ENCODE peak calls at places on chromosomes 12 and 14, in five cellular contexts. N is HepG2, T is GM12878, R is H1, H is K562. L is an unnamed sample.
A peak's percentile ranks its signal among the peaks of the same experiment; 100 is the strongest.

GRCh38 chr12:76422154-76422877 is 74.1 kb upstream of the BBS10 start:
- DNase-seq in N (no peak), T (no peak), R (no peak), H (no peak), L (peak; percentile 10)

GRCh38 chr14:83441801-83442200 is 1908.1 kb upstream of the SEL1L start:
- DNase-seq in N (no peak), T (no peak), R (no peak), H (no peak), L (no peak)

GRCh38 chr12:65099182-65099581 is 21.9 kb downstream of the WIF1 start:
- DNase-seq in N (no peak), T (no peak), R (no peak), H (no peak), L (no peak)

GRCh38 chr12:113181975-113182374 is 3.3 kb downstream of the DDX54 start:
- DNase-seq in N (no peak), T (no peak), R (no peak), H (no peak), L (no peak)

GRCh38 chr12:72264548-72265175 is 7.5 kb upstream of the TRHDE start:
- DNase-seq in N (peak; percentile 19), T (no peak), R (no peak), H (peak; percentile 13), L (peak; percentile 48)

GRCh38 chr14:104302794-104303405 is 164.5 kb downstream of the KIF26A start:
- DNase-seq in N (no peak), T (no peak), R (no peak), H (no peak), L (no peak)

GRCh38 chr14:37232907-37233481 is 35.3 kb downstream of the MIPOL1 start:
- DNase-seq in N (peak; percentile 79), T (no peak), R (no peak), H (peak; percentile 33), L (peak; percentile 69)

GRCh38 chr14:43141636-43142191 is 1365.4 kb downstream of the FSCB start:
- DNase-seq in N (no peak), T (no peak), R (no peak), H (no peak), L (no peak)

GRCh38 chr12:57234571-57235011 is 5.1 kb downstream of the SHMT2 start:
- DNase-seq in N (no peak), T (no peak), R (no peak), H (no peak), L (no peak)

GRCh38 chr12:12954361-12954760 is 2.4 kb upstream of the GPRC5D start:
- DNase-seq in N (no peak), T (no peak), R (no peak), H (no peak), L (peak; percentile 55)

GRCh38 chr12:43029971-43030370 is 440.4 kb upstream of the PRICKLE1 start:
- DNase-seq in N (no peak), T (no peak), R (no peak), H (no peak), L (peak; percentile 45)

GRCh38 chr12:103771466-103771865 is 69.6 kb downstream of the NT5DC3 start:
- DNase-seq in N (peak; percentile 42), T (no peak), R (peak; percentile 38), H (peak; percentile 32), L (peak; percentile 44)

GRCh38 chr12:33944703-33945437 is 77.4 kb upstream of the ALG10 start:
- DNase-seq in N (peak; percentile 1), T (no peak), R (no peak), H (no peak), L (no peak)

GRCh38 chr12:101521136-101521535 is 46.0 kb downstream of the SPIC start:
- DNase-seq in N (no peak), T (no peak), R (no peak), H (no peak), L (no peak)

GRCh38 chr12:128803788-128804187 is 20.0 kb downstream of the SLC15A4 start:
- DNase-seq in N (no peak), T (no peak), R (no peak), H (no peak), L (no peak)

GRCh38 chr12:13431041-13431440 is 234.5 kb downstream of the EMP1 start:
- DNase-seq in N (no peak), T (no peak), R (no peak), H (no peak), L (no peak)

GRCh38 chr12:107912421-107913004 is 138.0 kb downstream of the ASCL4 start:
- DNase-seq in N (no peak), T (no peak), R (no peak), H (peak; percentile 89), L (no peak)

GRCh38 chr12:100716658-100716948 is 78.0 kb upstream of the ANO4 start:
- DNase-seq in N (no peak), T (no peak), R (no peak), H (no peak), L (no peak)

GRCh38 chr12:69240625-69240984 is 1.2 kb downstream of the CPSF6 start:
- DNase-seq in N (no peak), T (no peak), R (no peak), H (no peak), L (peak; percentile 11)

GRCh38 chr12:124537525-124538193 is 29.8 kb downstream of the NCOR2 start:
- DNase-seq in N (no peak), T (no peak), R (no peak), H (no peak), L (no peak)

GRCh38 chr14:45133683-45134050 is 614 bp downstream of the FKBP3 start:
- DNase-seq in N (no peak), T (no peak), R (no peak), H (no peak), L (no peak)

GRCh38 chr14:45135181-45135580 is 549 bp upstream of the FANCM start:
- DNase-seq in N (no peak), T (no peak), R (no peak), H (no peak), L (peak; percentile 43)

GRCh38 chr14:45140661-45141187 is 5.0 kb downstream of the FANCM start:
- DNase-seq in N (no peak), T (no peak), R (no peak), H (no peak), L (no peak)

GRCh38 chr14:45134051-45134958 is at the start of gene FKBP3:
- DNase-seq in N (peak; percentile 99), T (peak; percentile 91), R (peak; percentile 87), H (peak; percentile 92), L (peak; percentile 99)

DNA sequence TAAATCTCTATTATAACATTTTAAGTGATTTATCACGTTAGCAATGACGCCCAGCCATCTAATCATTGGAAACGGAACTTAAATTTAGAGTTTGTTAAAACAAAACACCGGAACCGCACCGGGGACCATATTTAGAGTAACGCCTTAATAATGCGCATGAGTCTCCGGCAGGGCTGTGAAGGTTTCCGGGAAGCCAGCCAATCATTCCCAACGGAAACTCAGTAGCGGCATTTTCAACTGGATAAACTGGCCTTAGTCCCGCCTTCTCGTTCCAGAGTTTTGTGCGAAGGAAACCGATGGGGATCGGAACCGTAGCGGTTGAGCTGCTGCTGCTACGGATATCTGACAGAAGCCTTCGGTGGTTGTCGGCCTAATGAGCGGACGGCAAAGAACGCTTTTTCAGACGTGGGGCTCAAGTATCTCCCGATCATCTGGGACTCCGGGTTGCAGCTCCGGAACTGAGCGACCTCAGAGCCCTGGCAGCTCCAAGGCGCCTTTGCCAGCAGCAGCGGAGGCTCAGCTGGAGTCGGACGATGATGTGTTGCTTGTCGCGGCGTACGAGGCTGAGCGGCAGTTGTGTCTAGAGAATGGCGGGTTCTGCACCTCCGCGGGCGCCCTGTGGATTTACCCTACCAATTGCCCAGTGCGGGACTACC is at the start of gene FANCM:
- DNase-seq in N (peak; percentile 95), T (peak; percentile 91), R (peak; percentile 91), H (peak; percentile 74), L (peak; percentile 98)
- TF ChIP-seq POLR2A in N (peak; percentile 74), T (peak; percentile 73), R (peak; percentile 68), H (peak; percentile 83), L (no peak)

GRCh38 chr12:96046543-96047137 is 11.3 kb upstream of the LTA4H start:
- DNase-seq in N (no peak), T (no peak), R (no peak), H (no peak), L (no peak)
- TF ChIP-seq RFX5 in N (no peak), T (no peak), R (no peak), H (no peak), L (no peak)

GRCh38 chr12:53170245-53170644 is 10.3 kb upstream of the ZNF740 start:
- DNase-seq in N (no peak), T (no peak), R (no peak), H (no peak), L (no peak)

GRCh38 chr12:53172352-53172751 is 8.2 kb upstream of the ZNF740 start:
- DNase-seq in N (no peak), T (no peak), R (no peak), H (no peak), L (peak; percentile 81)

GRCh38 chr12:53170876-53171724 is 9.4 kb upstream of the ZNF740 start:
- DNase-seq in N (no peak), T (no peak), R (no peak), H (no peak), L (no peak)

GRCh38 chr12:53173085-53173715 is 7.3 kb upstream of the ZNF740 start:
- DNase-seq in N (no peak), T (no peak), R (no peak), H (no peak), L (peak; percentile 53)

GRCh38 chr12:53171725-53172329 is 8.7 kb upstream of the ZNF740 start:
- DNase-seq in N (peak; percentile 34), T (no peak), R (no peak), H (no peak), L (no peak)
- H2AFZ ChIP-seq in N (no peak overlapping the region), T (no peak overlapping the region), R (no peak overlapping the region), H (peak overlapping the region; percentile 14), L (peak overlapping the region; percentile 61)

GRCh38 chr12:25387136-25388050 is 136.7 kb upstream of the KRAS start:
- DNase-seq in N (peak; percentile 77), T (no peak), R (no peak), H (peak; percentile 52), L (peak; percentile 92)
- TF ChIP-seq POLR2A in N (no peak), T (no peak), R (no peak), H (no peak), L (peak; percentile 78)

DNA sequence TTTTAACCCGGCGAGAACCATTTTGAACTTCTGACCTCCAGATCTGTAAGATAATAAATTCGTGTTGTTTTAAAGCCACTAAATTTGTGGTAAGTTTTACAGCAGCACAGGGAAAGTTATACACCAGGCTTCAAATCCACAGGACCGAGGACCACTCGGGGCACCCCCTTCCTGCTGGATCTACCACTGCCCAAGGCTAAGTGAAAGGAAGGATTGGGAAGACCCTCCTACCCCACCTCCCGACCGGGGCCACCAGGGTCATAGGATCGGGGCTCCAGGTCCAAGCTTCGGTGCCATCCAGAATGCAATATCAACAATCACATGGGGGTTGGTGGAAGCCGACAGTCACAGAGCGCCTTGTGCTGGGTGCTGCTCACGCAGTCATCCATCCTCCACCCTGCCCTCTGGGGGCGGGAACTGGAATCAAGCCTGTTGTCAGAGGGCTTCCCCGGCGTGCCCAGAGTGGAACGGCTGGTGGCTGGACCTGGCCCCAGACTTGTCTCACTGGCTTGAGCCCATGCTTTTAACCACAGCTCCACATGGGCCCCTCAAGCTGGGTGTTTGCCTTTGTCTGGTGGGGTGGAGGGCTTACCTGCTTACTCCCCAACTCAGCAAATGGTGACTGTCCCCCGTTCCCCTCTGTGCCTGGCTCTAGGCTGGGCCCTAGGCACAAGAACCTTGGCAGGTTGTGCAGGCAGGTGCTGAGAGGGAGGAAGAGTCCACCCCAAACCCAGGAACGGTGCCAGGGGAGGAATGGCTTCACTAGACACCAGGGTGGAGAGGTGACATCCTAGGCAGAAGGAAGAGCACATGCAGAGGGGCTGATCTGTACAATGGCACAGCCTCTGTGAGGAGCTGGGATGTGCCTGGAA is 180.3 kb upstream of the RTL1 start:
- DNase-seq in N (peak; percentile 20), T (no peak), R (no peak), H (no peak), L (no peak)
- TF ChIP-seq RFX5 in N (no peak), T (no peak), R (no peak), H (no peak), L (no peak)

L was measured in IMR-90.